ENCODE peak calls at places on chromosomes 7 and 10, in four cellular contexts. One of them, this sample, is unnamed.

GRCh38 chr7:1940863-1941262 is 270.8 kb downstream of the ELFN1 start:
- DNase-seq in SK-N-DZ: no peak
- DNase-seq in stimulated activated CD4-positive, alpha-beta T cell treated with anti-CD3 and anti-CD28 coated beads, Interleukin-2, amount 100 ng/mL, for 48 hours: no peak
- DNase-seq in HEK293T: no peak
- DNase-seq in this sample: no peak

GRCh38 chr10:4512557-4513286 is 313.3 kb upstream of the AKR1E2 start:
- DNase-seq in SK-N-DZ: no peak
- DNase-seq in stimulated activated CD4-positive, alpha-beta T cell treated with anti-CD3 and anti-CD28 coated beads, Interleukin-2, amount 100 ng/mL, for 48 hours: no peak
- DNase-seq in HEK293T: peak
- DNase-seq in this sample: no peak

GRCh38 chr10:31121797-31122586 is 90.3 kb upstream of the ZNF438 start:
- DNase-seq in SK-N-DZ: no peak
- DNase-seq in stimulated activated CD4-positive, alpha-beta T cell treated with anti-CD3 and anti-CD28 coated beads, Interleukin-2, amount 100 ng/mL, for 48 hours: no peak
- DNase-seq in HEK293T: no peak
- DNase-seq in this sample: no peak

GRCh38 chr10:15035385-15036301 is 8.1 kb upstream of the OLAH start:
- DNase-seq in SK-N-DZ: no peak
- DNase-seq in stimulated activated CD4-positive, alpha-beta T cell treated with anti-CD3 and anti-CD28 coated beads, Interleukin-2, amount 100 ng/mL, for 48 hours: no peak
- DNase-seq in HEK293T: peak
- DNase-seq in this sample: no peak

GRCh38 chr10:3580565-3580964 is 204.4 kb downstream of the KLF6 start:
- DNase-seq in SK-N-DZ: no peak
- DNase-seq in stimulated activated CD4-positive, alpha-beta T cell treated with anti-CD3 and anti-CD28 coated beads, Interleukin-2, amount 100 ng/mL, for 48 hours: no peak
- DNase-seq in HEK293T: no peak
- DNase-seq in this sample: no peak

GRCh38 chr10:124364674-124365073 is 54.0 kb downstream of the OAT start:
- DNase-seq in SK-N-DZ: no peak
- DNase-seq in stimulated activated CD4-positive, alpha-beta T cell treated with anti-CD3 and anti-CD28 coated beads, Interleukin-2, amount 100 ng/mL, for 48 hours: no peak
- DNase-seq in HEK293T: no peak
- DNase-seq in this sample: no peak

GRCh38 chr7:16646427-16647081 is 573 bp downstream of the BZW2 start:
- DNase-seq in SK-N-DZ: peak
- DNase-seq in stimulated activated CD4-positive, alpha-beta T cell treated with anti-CD3 and anti-CD28 coated beads, Interleukin-2, amount 100 ng/mL, for 48 hours: no peak
- DNase-seq in HEK293T: peak
- DNase-seq in this sample: no peak

GRCh38 chr7:76267835-76268183 is 34.7 kb upstream of the HSPB1 start:
- DNase-seq in SK-N-DZ: no peak
- DNase-seq in stimulated activated CD4-positive, alpha-beta T cell treated with anti-CD3 and anti-CD28 coated beads, Interleukin-2, amount 100 ng/mL, for 48 hours: no peak
- DNase-seq in HEK293T: no peak
- DNase-seq in this sample: no peak

GRCh38 chr7:65251851-65252620 is 121.6 kb upstream of the ZNF92 start:
- DNase-seq in SK-N-DZ: peak
- DNase-seq in stimulated activated CD4-positive, alpha-beta T cell treated with anti-CD3 and anti-CD28 coated beads, Interleukin-2, amount 100 ng/mL, for 48 hours: no peak
- DNase-seq in HEK293T: peak
- DNase-seq in this sample: peak

GRCh38 chr7:7857143-7857583 is 111.4 kb upstream of the GLCCI1 start:
- DNase-seq in SK-N-DZ: peak
- DNase-seq in stimulated activated CD4-positive, alpha-beta T cell treated with anti-CD3 and anti-CD28 coated beads, Interleukin-2, amount 100 ng/mL, for 48 hours: no peak
- DNase-seq in HEK293T: no peak
- DNase-seq in this sample: no peak

GRCh38 chr10:72186633-72187330 is 29.0 kb upstream of the ANAPC16 start:
- DNase-seq in SK-N-DZ: no peak
- DNase-seq in stimulated activated CD4-positive, alpha-beta T cell treated with anti-CD3 and anti-CD28 coated beads, Interleukin-2, amount 100 ng/mL, for 48 hours: no peak
- DNase-seq in HEK293T: no peak
- DNase-seq in this sample: no peak

GRCh38 chr10:132384618-132385510 is 12.1 kb upstream of the PWWP2B start:
- DNase-seq in SK-N-DZ: no peak
- DNase-seq in stimulated activated CD4-positive, alpha-beta T cell treated with anti-CD3 and anti-CD28 coated beads, Interleukin-2, amount 100 ng/mL, for 48 hours: no peak
- DNase-seq in HEK293T: no peak
- DNase-seq in this sample: no peak

GRCh38 chr7:47094462-47094861 is 487.4 kb downstream of the TNS3 start:
- DNase-seq in SK-N-DZ: no peak
- DNase-seq in stimulated activated CD4-positive, alpha-beta T cell treated with anti-CD3 and anti-CD28 coated beads, Interleukin-2, amount 100 ng/mL, for 48 hours: no peak
- DNase-seq in HEK293T: no peak
- DNase-seq in this sample: no peak

GRCh38 chr7:96303105-96303685 is 18.7 kb downstream of the SLC25A13 start:
- DNase-seq in SK-N-DZ: no peak
- DNase-seq in stimulated activated CD4-positive, alpha-beta T cell treated with anti-CD3 and anti-CD28 coated beads, Interleukin-2, amount 100 ng/mL, for 48 hours: no peak
- DNase-seq in HEK293T: peak
- DNase-seq in this sample: no peak

GRCh38 chr7:121372376-121373024 is 23.6 kb downstream of the FAM3C start:
- DNase-seq in SK-N-DZ: no peak
- DNase-seq in stimulated activated CD4-positive, alpha-beta T cell treated with anti-CD3 and anti-CD28 coated beads, Interleukin-2, amount 100 ng/mL, for 48 hours: no peak
- DNase-seq in HEK293T: no peak
- DNase-seq in this sample: no peak

GRCh38 chr7:44489955-44490350 is 505 bp downstream of the NUDCD3 start:
- DNase-seq in SK-N-DZ: peak
- DNase-seq in stimulated activated CD4-positive, alpha-beta T cell treated with anti-CD3 and anti-CD28 coated beads, Interleukin-2, amount 100 ng/mL, for 48 hours: no peak
- DNase-seq in HEK293T: no peak
- DNase-seq in this sample: peak

GRCh38 chr10:133018491-133018890 is 69.2 kb upstream of the ADGRA1 start:
- DNase-seq in SK-N-DZ: no peak
- DNase-seq in stimulated activated CD4-positive, alpha-beta T cell treated with anti-CD3 and anti-CD28 coated beads, Interleukin-2, amount 100 ng/mL, for 48 hours: no peak
- DNase-seq in HEK293T: no peak
- DNase-seq in this sample: no peak

GRCh38 chr10:46069771-46070463 is 23.8 kb upstream of the MSMB start:
- DNase-seq in SK-N-DZ: no peak
- DNase-seq in stimulated activated CD4-positive, alpha-beta T cell treated with anti-CD3 and anti-CD28 coated beads, Interleukin-2, amount 100 ng/mL, for 48 hours: no peak
- DNase-seq in HEK293T: no peak
- DNase-seq in this sample: no peak

GRCh38 chr10:131786756-131787605 is 113.8 kb upstream of the PPP2R2D start:
- DNase-seq in SK-N-DZ: peak
- DNase-seq in stimulated activated CD4-positive, alpha-beta T cell treated with anti-CD3 and anti-CD28 coated beads, Interleukin-2, amount 100 ng/mL, for 48 hours: peak
- DNase-seq in HEK293T: no peak
- DNase-seq in this sample: peak

GRCh38 chr7:74312418-74313021 is 23.3 kb downstream of the CLIP2 start:
- DNase-seq in SK-N-DZ: no peak
- DNase-seq in stimulated activated CD4-positive, alpha-beta T cell treated with anti-CD3 and anti-CD28 coated beads, Interleukin-2, amount 100 ng/mL, for 48 hours: no peak
- DNase-seq in HEK293T: no peak
- DNase-seq in this sample: no peak